ENCODE peak calls at places on chromosome 12, in eight cellular contexts. D, B, Z, V, R, H, I and P are unnamed samples.

GRCh38 chr12:9669534-9669933 is at the start of gene CLEC2D:
- DNase-seq in Z (no peak), I (no peak), R (peak), V (no peak), H (peak), B (no peak), D (no peak), P (peak)

GRCh38 chr12:104863549-104863948 is 94.5 kb downstream of the SLC41A2 start:
- DNase-seq in B (no peak), H (no peak), Z (no peak), I (no peak), D (peak), R (no peak), V (no peak), P (no peak)

GRCh38 chr12:80044694-80045046 is 54.7 kb upstream of the OTOGL start:
- DNase-seq in I (no peak), D (peak), R (peak), V (no peak), Z (no peak), B (peak), H (no peak), P (no peak)

GRCh38 chr12:121812921-121813896 is 9.4 kb downstream of the SETD1B start:
- DNase-seq in B (no peak), I (peak), V (no peak), R (no peak), D (no peak), Z (no peak), H (peak), P (no peak)

GRCh38 chr12:630656-631632 is 32.3 kb downstream of the NINJ2 start:
- DNase-seq in I (peak), Z (no peak), R (peak), B (no peak), H (no peak), D (no peak), V (peak), P (no peak)

GRCh38 chr12:87425942-87426554 is 603.2 kb downstream of the C12orf50 start:
- DNase-seq in V (no peak), Z (no peak), D (peak), B (peak), H (no peak), I (no peak), R (no peak), P (no peak)

GRCh38 chr12:74401966-74402365 is 135.7 kb upstream of the ATXN7L3B start:
- DNase-seq in V (no peak), D (no peak), R (no peak), B (no peak), Z (no peak), I (no peak), H (no peak), P (no peak)

GRCh38 chr12:12721251-12721689 is 4.1 kb downstream of the CDKN1B start:
- DNase-seq in I (no peak), V (no peak), B (peak), R (no peak), H (no peak), Z (no peak), D (peak), P (no peak)

GRCh38 chr12:24615967-24616411 is 332.9 kb downstream of the BCAT1 start:
- DNase-seq in H (no peak), V (no peak), B (peak), I (no peak), Z (no peak), R (no peak), D (no peak), P (no peak)

GRCh38 chr12:4164591-4165558 is 108.7 kb upstream of the CCND2 start:
- DNase-seq in I (peak), D (no peak), Z (no peak), V (peak), H (peak), B (peak), R (peak), P (no peak)

GRCh38 chr12:114512351-114512750 is 106.4 kb upstream of the TBX5 start:
- DNase-seq in V (no peak), B (no peak), R (no peak), D (no peak), I (no peak), Z (no peak), H (no peak), P (no peak)

GRCh38 chr12:93896427-93896826 is 219.3 kb downstream of the CRADD start:
- DNase-seq in R (no peak), B (no peak), Z (no peak), V (no peak), D (no peak), I (no peak), H (no peak), P (no peak)

GRCh38 chr12:27981874-27982273 is 9.3 kb upstream of the PTHLH start:
- DNase-seq in D (peak), V (no peak), R (no peak), B (peak), H (no peak), Z (no peak), I (no peak), P (no peak)

GRCh38 chr12:95959107-95959506 is 16.0 kb downstream of the AMDHD1 start:
- DNase-seq in I (no peak), B (no peak), Z (peak), D (peak), H (no peak), V (no peak), R (no peak), P (no peak)

GRCh38 chr12:101038289-101038871 is 171.7 kb downstream of the SLC5A8 start:
- DNase-seq in D (no peak), I (no peak), B (peak), Z (no peak), H (no peak), R (peak), V (no peak), P (no peak)

GRCh38 chr12:129772463-129773169 is 131.2 kb downstream of the TMEM132D start:
- DNase-seq in I (no peak), B (no peak), H (no peak), R (no peak), V (no peak), D (no peak), Z (no peak), P (no peak)

GRCh38 chr12:49636979-49637378 is 13.6 kb downstream of the PRPF40B start:
- DNase-seq in D (peak), B (peak), Z (peak), I (peak), H (peak), V (peak), R (peak), P (no peak)

GRCh38 chr12:30450872-30451271 is 244.8 kb downstream of the IPO8 start:
- DNase-seq in R (no peak), H (no peak), V (no peak), D (peak), I (no peak), B (peak), Z (no peak), P (no peak)

GRCh38 chr12:71771069-71771468 is 16.4 kb downstream of the RAB21 start:
- DNase-seq in R (no peak), Z (no peak), I (no peak), D (no peak), B (no peak), V (no peak), H (no peak), P (no peak)

GRCh38 chr12:6620885-6621274 is 13.7 kb upstream of the CHD4 start:
- DNase-seq in I (no peak), D (no peak), V (no peak), Z (no peak), B (no peak), H (no peak), R (peak), P (no peak)

GRCh38 chr12:52050116-52050770 is 999 bp upstream of the NR4A1 start:
- DNase-seq in B (no peak), R (no peak), D (no peak), I (peak), H (no peak), Z (no peak), V (no peak), P (no peak)

GRCh38 chr12:93776581-93777018 is 99.4 kb downstream of the CRADD start:
- DNase-seq in R (no peak), B (no peak), Z (no peak), I (no peak), V (no peak), H (no peak), D (no peak), P (no peak)

GRCh38 chr12:52539024-52539820 is 13.7 kb downstream of the KRT71 start:
- DNase-seq in H (no peak), D (peak), R (no peak), Z (peak), V (no peak), B (peak), I (no peak), P (no peak)

GRCh38 chr12:51524386-51524901 is 66.6 kb upstream of the SCN8A start:
- DNase-seq in B (no peak), D (no peak), I (no peak), Z (no peak), R (no peak), V (no peak), H (no peak), P (no peak)

GRCh38 chr12:9928607-9929006 is 3.6 kb downstream of the CLEC2A start:
- DNase-seq in H (no peak), I (no peak), V (no peak), D (peak), Z (no peak), R (no peak), B (no peak), P (no peak)

GRCh38 chr12:46364777-46365580 is 7.6 kb downstream of the SLC38A2 start:
- DNase-seq in H (no peak), I (peak), B (peak), D (peak), V (peak), R (no peak), Z (no peak), P (no peak)

GRCh38 chr12:123055281-123055766 is 74.8 kb downstream of the ARL6IP4 start:
- DNase-seq in B (no peak), V (no peak), R (no peak), Z (peak), I (no peak), D (no peak), H (no peak), P (no peak)

GRCh38 chr12:80262372-80263170 is 163.2 kb downstream of the OTOGL start:
- DNase-seq in I (no peak), B (no peak), Z (no peak), R (no peak), H (no peak), D (peak), V (no peak), P (no peak)

GRCh38 chr12:108643941-108644742 is 10.4 kb upstream of the SELPLG start:
- DNase-seq in I (peak), V (no peak), D (peak), H (no peak), Z (no peak), B (no peak), R (no peak), P (no peak)

GRCh38 chr12:43237238-43237879 is 314.6 kb downstream of the ADAMTS20 start:
- DNase-seq in D (no peak), B (no peak), H (no peak), I (no peak), Z (no peak), V (no peak), R (no peak), P (no peak)

GRCh38 chr12:30599631-30600030 is 96.0 kb downstream of the IPO8 start:
- DNase-seq in H (no peak), B (peak), D (peak), V (no peak), I (no peak), R (no peak), Z (no peak), P (no peak)

GRCh38 chr12:2339022-2339431 is 286.2 kb downstream of the CACNA1C start:
- DNase-seq in I (no peak), R (no peak), V (no peak), Z (no peak), H (no peak), D (peak), B (peak), P (no peak)

GRCh38 chr12:50103767-50104321 is at the start of gene GPD1:
- DNase-seq in H (no peak), R (no peak), B (peak), Z (no peak), D (peak), V (peak), I (peak), P (no peak)

GRCh38 chr12:6956332-6956727 is 5.2 kb downstream of the PTPN6 start:
- DNase-seq in I (peak), R (no peak), B (no peak), H (no peak), V (no peak), D (no peak), Z (no peak), P (no peak)

GRCh38 chr12:6461401-6462233 is 8.9 kb downstream of the VAMP1 start:
- DNase-seq in H (peak), D (no peak), B (peak), Z (no peak), V (no peak), R (peak), I (peak), P (peak)

GRCh38 chr12:108475396-108475795 is 39.7 kb upstream of the FICD start:
- DNase-seq in I (no peak), Z (no peak), B (no peak), H (no peak), R (no peak), V (no peak), D (no peak), P (no peak)

GRCh38 chr12:178715-179109 is 35.2 kb downstream of the SLC6A12 start:
- DNase-seq in H (no peak), B (no peak), Z (no peak), R (no peak), D (no peak), V (no peak), I (no peak), P (no peak)

GRCh38 chr12:96293093-96293492 is 98.9 kb downstream of the ELK3 start:
- DNase-seq in I (no peak), B (no peak), V (no peak), D (no peak), Z (no peak), H (no peak), R (no peak), P (no peak)